ENCODE peak calls at places on chromosomes 6 and 20, in nine cellular contexts. I is PC-3, T is stomach, C is heart right ventricle, J is AG09319, X is MM.1S, F is dorsolateral prefrontal cortex, O is WTC11, A is pancreas. R is an unnamed sample.

GRCh38 chr6:3510178-3510577 is 53.3 kb upstream of the SLC22A23 start:
- DNase-seq in C (no peak), A (no peak), J (no peak), X (no peak), O (no peak), F (no peak), I (no peak), T (no peak), R (no peak)

GRCh38 chr6:169971951-169972651 is 220.7 kb downstream of the ERMARD start:
- DNase-seq in O (no peak), J (no peak), T (peak; percentile 16), A (no peak), X (no peak), I (no peak), C (no peak), F (peak; percentile 16), R (peak; percentile 43)

GRCh38 chr6:22147983-22148797 is 148.6 kb downstream of the PRL start:
- DNase-seq in C (peak; percentile 56), F (peak; percentile 45), J (peak; percentile 62), X (no peak), A (peak; percentile 23), O (no peak), I (peak; percentile 54), T (no peak), R (no peak)

GRCh38 chr20:47809561-47809960 is 24.3 kb upstream of the SULF2 start:
- DNase-seq in O (peak; percentile 16), T (no peak), A (no peak), J (no peak), X (no peak), C (no peak), I (peak; percentile 99), F (no peak), R (no peak)

GRCh38 chr6:167907837-167908681 is 81.3 kb downstream of the AFDN start:
- DNase-seq in O (no peak), T (no peak), F (no peak), J (no peak), A (peak; percentile 31), I (peak; percentile 65), X (no peak), C (peak; percentile 27), R (no peak)

GRCh38 chr6:82924799-82925535 is 140.7 kb downstream of the UBE3D start:
- DNase-seq in A (no peak), C (no peak), T (no peak), X (no peak), F (no peak), I (no peak), J (no peak), O (no peak), R (no peak)

GRCh38 chr6:113103618-113104390 is 753.3 kb upstream of the MARCKS start:
- DNase-seq in C (no peak), F (no peak), A (no peak), O (no peak), X (no peak), T (no peak), J (no peak), I (peak; percentile 11), R (no peak)

GRCh38 chr6:4008324-4009047 is 70.5 kb downstream of the FAM217A start:
- DNase-seq in A (no peak), X (peak; percentile 58), C (no peak), O (no peak), I (peak; percentile 79), F (no peak), J (peak; percentile 76), T (no peak), R (no peak)

GRCh38 chr6:109236140-109237081 is 141.1 kb downstream of the CEP57L1 start:
- DNase-seq in C (peak; percentile 7), I (no peak), T (no peak), J (no peak), A (peak; percentile 57), X (no peak), F (peak; percentile 65), O (peak; percentile 82), R (no peak)

GRCh38 chr20:17680128-17680835 is 1.8 kb downstream of the RRBP1 start:
- DNase-seq in J (no peak), I (peak; percentile 80), T (peak; percentile 74), O (no peak), A (peak; percentile 70), C (peak; percentile 42), X (no peak), F (no peak), R (peak; percentile 82)

GRCh38 chr6:139965393-139965792 is 590.9 kb upstream of the CITED2 start:
- DNase-seq in F (no peak), I (no peak), C (no peak), X (peak; percentile 47), J (no peak), O (no peak), T (no peak), A (no peak), R (no peak)

GRCh38 chr20:3586111-3586510 is 77.1 kb downstream of the GFRA4 start:
- DNase-seq in A (no peak), O (no peak), I (no peak), J (no peak), T (no peak), X (no peak), C (no peak), F (no peak), R (no peak)

GRCh38 chr20:35006009-35006408 is 50.3 kb downstream of the MYH7B start:
- DNase-seq in A (no peak), C (no peak), X (no peak), J (no peak), T (no peak), I (no peak), F (peak; percentile 26), O (peak; percentile 1), R (peak; percentile 53)

GRCh38 chr20:1876975-1877603 is 18.1 kb upstream of the SIRPA start:
- DNase-seq in C (no peak), X (no peak), A (no peak), O (no peak), T (no peak), J (no peak), F (no peak), I (no peak), R (no peak)

GRCh38 chr20:22921595-22922421 is 113.3 kb upstream of the SSTR4 start:
- DNase-seq in I (peak; percentile 95), J (peak; percentile 66), O (no peak), C (no peak), F (no peak), X (no peak), A (no peak), T (no peak), R (no peak)

GRCh38 chr20:47263080-47263479 is 93.4 kb downstream of the ZMYND8 start:
- DNase-seq in F (no peak), T (no peak), I (no peak), C (no peak), J (no peak), X (no peak), A (no peak), O (no peak), R (no peak)

GRCh38 chr6:131877999-131878789 is 70.4 kb downstream of the ENPP1 start:
- DNase-seq in J (no peak), A (peak; percentile 29), O (no peak), I (no peak), C (no peak), X (no peak), T (no peak), F (no peak), R (no peak)

GRCh38 chr20:50545123-50545522 is 34.9 kb downstream of the PTPN1 start:
- DNase-seq in A (no peak), J (no peak), T (no peak), F (no peak), I (no peak), X (no peak), C (no peak), O (no peak), R (no peak)

GRCh38 chr6:56637640-56638039 is 5.0 kb downstream of the DST start:
- DNase-seq in A (no peak), I (peak; percentile 87), O (no peak), F (no peak), T (no peak), X (peak; percentile 35), J (peak; percentile 50), C (no peak), R (no peak)

DNA sequence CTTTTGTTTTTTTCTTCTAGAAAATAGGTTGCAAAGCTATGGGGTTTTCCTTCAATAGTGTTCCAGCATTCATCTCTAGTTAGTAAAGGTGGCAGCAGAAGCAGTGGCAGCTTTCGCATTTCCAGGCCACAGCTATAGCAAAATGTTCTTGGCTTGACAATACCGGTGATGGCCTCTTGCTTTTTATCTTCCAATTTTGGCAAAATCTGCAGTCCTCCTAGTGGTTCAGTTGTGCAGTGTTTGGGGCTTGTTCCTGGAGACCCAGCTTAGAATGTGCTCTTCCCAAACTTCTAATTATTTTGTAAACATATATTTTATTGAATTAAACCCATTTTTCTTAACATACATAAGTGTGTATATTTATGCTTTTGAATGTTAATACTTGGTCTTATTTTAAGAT is 370.6 kb upstream of the MAN1A1 start:
- DNase-seq in T (no peak), J (no peak), F (no peak), C (no peak), I (peak; percentile 29), O (no peak), X (no peak), A (no peak), R (no peak)
- TF ChIP-seq CTCF in T (no peak), J (peak; percentile 10), F (no peak), C (peak; percentile 19), I (peak; percentile 46), O (no peak), X (peak; percentile 9), A (no peak), R (no peak)

DNA sequence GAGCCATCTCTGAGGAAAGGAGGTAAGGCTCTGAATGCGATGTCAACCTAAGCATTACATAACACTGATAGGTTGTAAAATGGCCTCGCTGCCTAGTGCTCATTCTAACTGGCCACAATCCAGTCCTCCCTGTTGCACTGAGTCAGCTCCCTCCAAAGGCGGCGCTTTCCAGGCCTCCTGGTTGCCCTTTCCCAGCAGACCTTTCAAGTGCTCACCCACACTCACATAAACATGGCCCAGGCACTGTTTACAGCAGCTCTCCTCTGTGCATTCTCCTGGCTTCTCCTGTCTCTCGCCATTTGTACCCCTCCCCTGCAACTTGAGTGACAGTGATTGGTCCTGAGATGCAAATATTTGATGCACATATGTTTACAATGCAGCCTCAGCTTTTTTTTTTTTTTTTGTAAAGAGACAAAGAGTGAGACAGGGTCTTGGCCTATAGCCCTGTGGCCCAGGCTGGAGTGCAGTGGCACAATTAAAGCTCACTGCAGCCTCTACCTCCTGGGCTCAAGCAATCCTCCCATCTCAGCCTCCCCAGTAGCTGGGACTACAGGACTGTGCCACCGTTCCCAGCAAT is 36.8 kb upstream of the PRND start:
- DNase-seq in F (no peak), I (peak; percentile 61), O (no peak), J (no peak), X (no peak), A (no peak), C (no peak), T (no peak), R (no peak)
- TF ChIP-seq CTCF in F (no peak), I (peak; percentile 16), O (no peak), J (no peak), X (no peak), A (no peak), C (no peak), T (no peak), R (no peak)

GRCh38 chr6:125779924-125780539 is 10.7 kb upstream of the NCOA7 start:
- DNase-seq in J (peak; percentile 87), O (peak; percentile 75), F (peak; percentile 83), C (peak; percentile 88), T (peak; percentile 85), X (peak; percentile 93), A (peak; percentile 91), I (peak; percentile 94), R (peak; percentile 89)
- TF ChIP-seq CTCF in J (no peak), O (no peak), F (peak; percentile 67), C (peak; percentile 43), T (peak; percentile 53), X (peak; percentile 22), A (peak; percentile 32), I (no peak), R (peak; percentile 31)

GRCh38 chr20:12928755-12929401 is 79.9 kb upstream of the SPTLC3 start:
- DNase-seq in O (no peak), J (no peak), F (no peak), T (no peak), C (no peak), X (no peak), A (no peak), I (peak; percentile 96), R (no peak)
- TF ChIP-seq CTCF in O (no peak), J (no peak), F (no peak), T (no peak), C (no peak), X (no peak), A (no peak), I (peak; percentile 47), R (no peak)